ENCODE peak calls at places on chromosomes 6 and 20, in ten cellular contexts. One of them, this sample, is unnamed.

GRCh38 chr20:11850901-11851300 is 66.8 kb upstream of the BTBD3 start:
- DNase-seq in GM04503: no peak
- DNase-seq in MM.1S: no peak
- DNase-seq in retinal pigment epithelial cell: peak; percentile 45
- DNase-seq in anterior cingulate cortex: no peak
- DNase-seq in body of pancreas: no peak
- DNase-seq in endothelial cell: no peak
- DNase-seq in stimulated activated CD4-positive, alpha-beta T cell treated with anti-CD3 and anti-CD28 coated beads, TNF-alpha, amount 100 ng/mL, for 24 hours: no peak
- DNase-seq in T-cell: no peak
- DNase-seq in NCI-H1105 treated with DMSO at 0.1 percent for 48 hours: no peak
- DNase-seq in this sample: no peak

GRCh38 chr6:122614303-122614702 is 4.1 kb downstream of the PKIB start:
- DNase-seq in GM04503: no peak
- DNase-seq in retinal pigment epithelial cell: no peak
- DNase-seq in MM.1S: no peak
- DNase-seq in anterior cingulate cortex: no peak
- DNase-seq in endothelial cell: no peak
- DNase-seq in T-cell: no peak
- DNase-seq in NCI-H1105 treated with DMSO at 0.1 percent for 48 hours: no peak
- DNase-seq in body of pancreas: no peak
- DNase-seq in stimulated activated CD4-positive, alpha-beta T cell treated with anti-CD3 and anti-CD28 coated beads, TNF-alpha, amount 100 ng/mL, for 24 hours: no peak
- DNase-seq in this sample: no peak

GRCh38 chr6:119858901-119859300 is 509.3 kb upstream of the MAN1A1 start:
- DNase-seq in stimulated activated CD4-positive, alpha-beta T cell treated with anti-CD3 and anti-CD28 coated beads, TNF-alpha, amount 100 ng/mL, for 24 hours: no peak
- DNase-seq in endothelial cell: no peak
- DNase-seq in T-cell: no peak
- DNase-seq in NCI-H1105 treated with DMSO at 0.1 percent for 48 hours: no peak
- DNase-seq in body of pancreas: no peak
- DNase-seq in GM04503: no peak
- DNase-seq in MM.1S: no peak
- DNase-seq in retinal pigment epithelial cell: no peak
- DNase-seq in anterior cingulate cortex: no peak
- DNase-seq in this sample: no peak

GRCh38 chr20:49028684-49029083 is 17.4 kb upstream of the CSE1L start:
- DNase-seq in body of pancreas: no peak
- DNase-seq in T-cell: no peak
- DNase-seq in stimulated activated CD4-positive, alpha-beta T cell treated with anti-CD3 and anti-CD28 coated beads, TNF-alpha, amount 100 ng/mL, for 24 hours: no peak
- DNase-seq in retinal pigment epithelial cell: no peak
- DNase-seq in GM04503: no peak
- DNase-seq in endothelial cell: no peak
- DNase-seq in NCI-H1105 treated with DMSO at 0.1 percent for 48 hours: no peak
- DNase-seq in MM.1S: no peak
- DNase-seq in anterior cingulate cortex: no peak
- DNase-seq in this sample: no peak

GRCh38 chr6:12718025-12718424 is 1.5 kb downstream of the PHACTR1 start:
- DNase-seq in endothelial cell: no peak
- DNase-seq in MM.1S: no peak
- DNase-seq in body of pancreas: no peak
- DNase-seq in stimulated activated CD4-positive, alpha-beta T cell treated with anti-CD3 and anti-CD28 coated beads, TNF-alpha, amount 100 ng/mL, for 24 hours: no peak
- DNase-seq in retinal pigment epithelial cell: peak; percentile 34
- DNase-seq in anterior cingulate cortex: no peak
- DNase-seq in GM04503: no peak
- DNase-seq in T-cell: no peak
- DNase-seq in NCI-H1105 treated with DMSO at 0.1 percent for 48 hours: no peak
- DNase-seq in this sample: no peak

GRCh38 chr6:128821116-128821515 is 61.8 kb upstream of the LAMA2 start:
- DNase-seq in anterior cingulate cortex: no peak
- DNase-seq in NCI-H1105 treated with DMSO at 0.1 percent for 48 hours: no peak
- DNase-seq in endothelial cell: no peak
- DNase-seq in stimulated activated CD4-positive, alpha-beta T cell treated with anti-CD3 and anti-CD28 coated beads, TNF-alpha, amount 100 ng/mL, for 24 hours: no peak
- DNase-seq in T-cell: no peak
- DNase-seq in MM.1S: no peak
- DNase-seq in body of pancreas: no peak
- DNase-seq in retinal pigment epithelial cell: no peak
- DNase-seq in GM04503: no peak
- DNase-seq in this sample: no peak

GRCh38 chr6:157461000-157461915 is 80.3 kb downstream of the ZDHHC14 start:
- DNase-seq in retinal pigment epithelial cell: no peak
- DNase-seq in GM04503: no peak
- DNase-seq in body of pancreas: peak; percentile 82
- DNase-seq in MM.1S: no peak
- DNase-seq in T-cell: no peak
- DNase-seq in anterior cingulate cortex: no peak
- DNase-seq in stimulated activated CD4-positive, alpha-beta T cell treated with anti-CD3 and anti-CD28 coated beads, TNF-alpha, amount 100 ng/mL, for 24 hours: no peak
- DNase-seq in NCI-H1105 treated with DMSO at 0.1 percent for 48 hours: no peak
- DNase-seq in endothelial cell: peak; percentile 23
- DNase-seq in this sample: no peak

GRCh38 chr20:21238818-21239530 is 64.2 kb upstream of the XRN2 start:
- DNase-seq in NCI-H1105 treated with DMSO at 0.1 percent for 48 hours: no peak
- DNase-seq in T-cell: no peak
- DNase-seq in endothelial cell: no peak
- DNase-seq in body of pancreas: no peak
- DNase-seq in GM04503: no peak
- DNase-seq in stimulated activated CD4-positive, alpha-beta T cell treated with anti-CD3 and anti-CD28 coated beads, TNF-alpha, amount 100 ng/mL, for 24 hours: no peak
- DNase-seq in MM.1S: no peak
- DNase-seq in anterior cingulate cortex: no peak
- DNase-seq in retinal pigment epithelial cell: no peak
- DNase-seq in this sample: no peak

GRCh38 chr20:25087186-25087929 is 5.4 kb upstream of the VSX1 start:
- DNase-seq in anterior cingulate cortex: no peak
- DNase-seq in body of pancreas: no peak
- DNase-seq in endothelial cell: no peak
- DNase-seq in MM.1S: peak; percentile 2
- DNase-seq in retinal pigment epithelial cell: no peak
- DNase-seq in stimulated activated CD4-positive, alpha-beta T cell treated with anti-CD3 and anti-CD28 coated beads, TNF-alpha, amount 100 ng/mL, for 24 hours: no peak
- DNase-seq in NCI-H1105 treated with DMSO at 0.1 percent for 48 hours: no peak
- DNase-seq in T-cell: no peak
- DNase-seq in GM04503: no peak
- DNase-seq in this sample: no peak

GRCh38 chr6:6583836-6584235 is 4.7 kb upstream of the LY86 start:
- DNase-seq in GM04503: no peak
- DNase-seq in endothelial cell: no peak
- DNase-seq in T-cell: no peak
- DNase-seq in MM.1S: peak; percentile 36
- DNase-seq in anterior cingulate cortex: no peak
- DNase-seq in NCI-H1105 treated with DMSO at 0.1 percent for 48 hours: no peak
- DNase-seq in body of pancreas: no peak
- DNase-seq in stimulated activated CD4-positive, alpha-beta T cell treated with anti-CD3 and anti-CD28 coated beads, TNF-alpha, amount 100 ng/mL, for 24 hours: no peak
- DNase-seq in retinal pigment epithelial cell: no peak
- DNase-seq in this sample: no peak